ENCODE peak calls at places on chromosomes 6 and 20, in four cellular contexts. One of them, this sample, is unnamed.

GRCh38 chr6:46190889-46191288 is 20.1 kb upstream of the ENPP5 start:
- DNase-seq in GM12878: no peak
- DNase-seq in H1: no peak
- DNase-seq in SK-N-SH: no peak
- DNase-seq in this sample: no peak

GRCh38 chr6:136655251-136656014 is 105.2 kb upstream of the MAP7 start:
- DNase-seq in H1: no peak
- DNase-seq in SK-N-SH: no peak
- DNase-seq in GM12878: no peak
- DNase-seq in this sample: no peak

GRCh38 chr6:33547499-33547898 is 32.6 kb downstream of the BAK1 start:
- DNase-seq in GM12878: no peak
- DNase-seq in H1: no peak
- DNase-seq in SK-N-SH: peak; percentile 42
- DNase-seq in this sample: no peak

GRCh38 chr6:3484240-3484639 is 27.4 kb upstream of the SLC22A23 start:
- DNase-seq in SK-N-SH: no peak
- DNase-seq in GM12878: no peak
- DNase-seq in H1: no peak
- DNase-seq in this sample: no peak

GRCh38 chr6:166456360-166457156 is 73.8 kb upstream of the MPC1 start:
- DNase-seq in H1: no peak
- DNase-seq in GM12878: peak; percentile 17
- DNase-seq in SK-N-SH: no peak
- DNase-seq in this sample: no peak

GRCh38 chr20:856361-856775 is 22.9 kb downstream of the FAM110A start:
- DNase-seq in SK-N-SH: no peak
- DNase-seq in H1: no peak
- DNase-seq in GM12878: no peak
- DNase-seq in this sample: no peak

GRCh38 chr20:61746147-61746646 is 319.5 kb downstream of the TAF4 start:
- DNase-seq in GM12878: no peak
- DNase-seq in SK-N-SH: no peak
- DNase-seq in H1: no peak
- DNase-seq in this sample: no peak

GRCh38 chr6:55276745-55277627 is 50.3 kb upstream of the GFRAL start:
- DNase-seq in SK-N-SH: peak; percentile 19
- DNase-seq in H1: no peak
- DNase-seq in GM12878: no peak
- DNase-seq in this sample: peak; percentile 28

GRCh38 chr6:169070506-169071176 is 183.0 kb downstream of the THBS2 start:
- DNase-seq in GM12878: no peak
- DNase-seq in H1: no peak
- DNase-seq in SK-N-SH: no peak
- DNase-seq in this sample: no peak

GRCh38 chr20:48665785-48666184 is 162.0 kb downstream of the PREX1 start:
- DNase-seq in GM12878: no peak
- DNase-seq in SK-N-SH: no peak
- DNase-seq in H1: no peak
- DNase-seq in this sample: no peak

GRCh38 chr6:33078919-33079521 is 3.2 kb downstream of the HLA-DPB1 start:
- DNase-seq in GM12878: no peak
- DNase-seq in SK-N-SH: no peak
- DNase-seq in H1: no peak
- DNase-seq in this sample: no peak

GRCh38 chr6:81962198-81962597 is 209.7 kb upstream of the TENT5A start:
- DNase-seq in H1: no peak
- DNase-seq in GM12878: no peak
- DNase-seq in SK-N-SH: no peak
- DNase-seq in this sample: peak; percentile 46

GRCh38 chr6:42352856-42353564 is 98.7 kb downstream of the TRERF1 start:
- DNase-seq in SK-N-SH: no peak
- DNase-seq in H1: no peak
- DNase-seq in GM12878: no peak
- DNase-seq in this sample: no peak

GRCh38 chr20:47317127-47317895 is 39.2 kb downstream of the ZMYND8 start:
- DNase-seq in H1: no peak
- DNase-seq in SK-N-SH: no peak
- DNase-seq in GM12878: no peak
- DNase-seq in this sample: peak; percentile 29

GRCh38 chr6:147190556-147190955 is 13.7 kb upstream of the STXBP5 start:
- DNase-seq in GM12878: no peak
- DNase-seq in H1: no peak
- DNase-seq in SK-N-SH: no peak
- DNase-seq in this sample: no peak

GRCh38 chr6:96611342-96611964 is 48.5 kb downstream of the FHL5 start:
- DNase-seq in GM12878: no peak
- DNase-seq in SK-N-SH: no peak
- DNase-seq in H1: no peak
- DNase-seq in this sample: no peak

GRCh38 chr6:149484733-149485700 is at the start of gene ZC3H12D:
- DNase-seq in SK-N-SH: no peak
- DNase-seq in GM12878: no peak
- DNase-seq in H1: no peak
- DNase-seq in this sample: peak; percentile 75

GRCh38 chr20:23995905-23996666 is 7.5 kb upstream of the GGTLC1 start:
- DNase-seq in GM12878: no peak
- DNase-seq in H1: peak; percentile 3
- DNase-seq in SK-N-SH: peak; percentile 50
- DNase-seq in this sample: peak; percentile 7
- TF ChIP-seq GABPA in GM12878: no peak
- TF ChIP-seq GABPA in H1: no peak
- TF ChIP-seq GABPA in SK-N-SH: no peak
- TF ChIP-seq GABPA in this sample: no peak

GRCh38 chr6:159217595-159218275 is 48.5 kb downstream of the FNDC1 start:
- DNase-seq in GM12878: peak; percentile 4
- DNase-seq in H1: peak; percentile 58
- DNase-seq in SK-N-SH: peak; percentile 72
- DNase-seq in this sample: peak; percentile 5
- TF ChIP-seq GABPA in GM12878: no peak
- TF ChIP-seq GABPA in H1: no peak
- TF ChIP-seq GABPA in SK-N-SH: no peak
- TF ChIP-seq GABPA in this sample: no peak

DNA sequence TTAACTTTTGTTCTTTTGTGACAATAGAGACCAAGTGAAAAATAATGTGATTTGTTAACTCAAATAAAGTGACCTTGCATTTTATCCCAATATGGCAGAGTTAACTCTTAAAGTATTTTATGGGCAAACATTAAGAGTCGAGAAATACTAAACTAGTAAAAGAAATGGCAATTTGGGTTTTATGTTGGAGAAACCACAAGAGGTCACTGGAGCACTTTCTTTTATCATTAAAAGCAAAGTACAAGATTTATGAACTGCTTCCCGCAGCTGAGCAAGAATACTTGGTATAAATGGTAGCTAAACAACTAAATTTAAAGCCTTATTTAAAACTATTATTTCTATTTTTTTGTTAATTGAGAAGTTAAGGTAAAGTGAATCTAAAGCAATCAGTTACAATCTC is 33.5 kb upstream of the MCM9 start:
- DNase-seq in GM12878: no peak
- DNase-seq in SK-N-SH: no peak
- DNase-seq in H1: no peak
- DNase-seq in this sample: no peak
- TF ChIP-seq GABPA in GM12878: no peak
- TF ChIP-seq GABPA in SK-N-SH: no peak
- TF ChIP-seq GABPA in H1: no peak
- TF ChIP-seq GABPA in this sample: no peak

GRCh38 chr20:2767768-2768631 is 32.4 kb downstream of the CPXM1 start:
- DNase-seq in H1: no peak
- DNase-seq in GM12878: no peak
- DNase-seq in SK-N-SH: peak; percentile 14
- DNase-seq in this sample: no peak
- TF ChIP-seq GABPA in H1: no peak
- TF ChIP-seq GABPA in GM12878: no peak
- TF ChIP-seq GABPA in SK-N-SH: no peak
- TF ChIP-seq GABPA in this sample: no peak

GRCh38 chr20:32823737-32824588 is 4.2 kb downstream of the MAPRE1 start:
- DNase-seq in SK-N-SH: no peak
- DNase-seq in GM12878: no peak
- DNase-seq in H1: no peak
- DNase-seq in this sample: peak; percentile 75
- TF ChIP-seq GABPA in SK-N-SH: no peak
- TF ChIP-seq GABPA in GM12878: no peak
- TF ChIP-seq GABPA in H1: no peak
- TF ChIP-seq GABPA in this sample: no peak

GRCh38 chr6:21753571-21754108 is 160.1 kb downstream of the SOX4 start:
- DNase-seq in GM12878: no peak
- DNase-seq in SK-N-SH: no peak
- DNase-seq in H1: no peak
- DNase-seq in this sample: no peak

GRCh38 chr6:21756487-21756886 is 162.9 kb downstream of the SOX4 start:
- DNase-seq in GM12878: no peak
- DNase-seq in H1: no peak
- DNase-seq in SK-N-SH: no peak
- DNase-seq in this sample: no peak

GRCh38 chr6:21752054-21752811 is 158.7 kb downstream of the SOX4 start:
- DNase-seq in H1: no peak
- DNase-seq in GM12878: no peak
- DNase-seq in SK-N-SH: no peak
- DNase-seq in this sample: no peak

GRCh38 chr6:21751608-21752007 is 158.1 kb downstream of the SOX4 start:
- DNase-seq in GM12878: no peak
- DNase-seq in H1: no peak
- DNase-seq in SK-N-SH: no peak
- DNase-seq in this sample: no peak

GRCh38 chr6:21754891-21755290 is 161.3 kb downstream of the SOX4 start:
- DNase-seq in GM12878: no peak
- DNase-seq in H1: no peak
- DNase-seq in SK-N-SH: no peak
- DNase-seq in this sample: no peak
- TF ChIP-seq GABPA in GM12878: no peak
- TF ChIP-seq GABPA in H1: no peak
- TF ChIP-seq GABPA in SK-N-SH: no peak
- TF ChIP-seq GABPA in this sample: no peak

GRCh38 chr20:33568378-33569289 is 78.7 kb downstream of the CBFA2T2 start:
- DNase-seq in GM12878: no peak
- DNase-seq in H1: peak; percentile 89
- DNase-seq in SK-N-SH: peak; percentile 75
- DNase-seq in this sample: no peak

GRCh38 chr20:33567949-33568348 is 78.1 kb downstream of the CBFA2T2 start:
- DNase-seq in GM12878: no peak
- DNase-seq in SK-N-SH: no peak
- DNase-seq in H1: no peak
- DNase-seq in this sample: no peak

GRCh38 chr20:33570743-33571142 is 80.8 kb downstream of the CBFA2T2 start:
- DNase-seq in GM12878: no peak
- DNase-seq in SK-N-SH: no peak
- DNase-seq in H1: no peak
- DNase-seq in this sample: no peak

GRCh38 chr20:33566781-33567603 is 77.1 kb downstream of the CBFA2T2 start:
- DNase-seq in SK-N-SH: no peak
- DNase-seq in H1: no peak
- DNase-seq in GM12878: no peak
- DNase-seq in this sample: no peak

GRCh38 chr20:33569290-33570094 is 79.6 kb downstream of the CBFA2T2 start:
- DNase-seq in SK-N-SH: no peak
- DNase-seq in H1: no peak
- DNase-seq in GM12878: no peak
- DNase-seq in this sample: no peak
- TF ChIP-seq GABPA in SK-N-SH: no peak
- TF ChIP-seq GABPA in H1: no peak
- TF ChIP-seq GABPA in GM12878: no peak
- TF ChIP-seq GABPA in this sample: no peak

DNA sequence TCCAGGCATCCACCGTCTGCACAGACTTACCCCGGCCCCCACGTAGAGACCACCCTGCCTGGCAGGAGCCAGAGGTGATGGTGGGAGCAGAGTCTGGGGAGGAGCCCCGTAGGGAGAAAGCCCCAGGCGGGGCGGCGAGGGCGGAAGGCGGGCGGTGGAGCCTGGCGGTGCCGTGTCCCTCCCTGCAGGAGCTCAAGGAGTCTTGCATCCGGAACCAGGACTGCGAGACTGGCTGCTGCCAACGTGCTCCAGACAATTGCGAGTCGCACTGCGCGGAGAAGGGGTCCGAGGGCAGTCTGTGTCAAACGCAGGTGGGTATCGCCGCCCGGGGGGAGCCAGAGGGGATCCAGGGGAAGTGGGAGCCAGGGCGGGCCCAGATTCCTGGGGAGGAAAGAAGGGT is 6.0 kb downstream of the CLPSL1 start:
- DNase-seq in SK-N-SH: no peak
- DNase-seq in H1: no peak
- DNase-seq in GM12878: no peak
- DNase-seq in this sample: no peak
- TF ChIP-seq GABPA in SK-N-SH: no peak
- TF ChIP-seq GABPA in H1: no peak
- TF ChIP-seq GABPA in GM12878: no peak
- TF ChIP-seq GABPA in this sample: no peak